ENCODE peak calls at places on chromosomes 5 and 9, in five cellular contexts. T is K562, A is hepatocyte, N is A549, W is fibroblast of lung. C is an unnamed sample.

GRCh38 chr5:125311743-125312142 is 565.3 kb upstream of the ZNF608 start:
- DNase-seq in W (peak), A (no peak), N (peak), T (no peak), C (no peak)

GRCh38 chr9:122347348-122348287 is 23.2 kb upstream of the PTGS1 start:
- DNase-seq in N (peak), A (peak), W (peak), T (no peak), C (no peak)

GRCh38 chr5:163221581-163221980 is 215.8 kb upstream of the CCNG1 start:
- DNase-seq in N (no peak), T (no peak), W (no peak), A (no peak), C (no peak)

GRCh38 chr9:115291841-115292240 is 173.9 kb upstream of the TNC start:
- DNase-seq in T (no peak), N (no peak), A (peak), W (peak), C (no peak)

GRCh38 chr9:136994885-136995224 is 1.5 kb downstream of the CLIC3 start:
- DNase-seq in T (no peak), A (no peak), N (no peak), W (no peak), C (no peak)

GRCh38 chr5:3104446-3105047 is 353.1 kb upstream of the IRX2 start:
- DNase-seq in W (no peak), T (no peak), N (no peak), A (no peak), C (no peak)

GRCh38 chr5:79802995-79803394 is 113.4 kb downstream of the CMYA5 start:
- DNase-seq in A (no peak), W (no peak), T (no peak), N (no peak), C (no peak)

GRCh38 chr9:114084282-114085073 is 6.4 kb upstream of the AMBP start:
- DNase-seq in N (no peak), A (no peak), T (no peak), W (no peak), C (no peak)

GRCh38 chr5:96252596-96252995 is 180.5 kb downstream of the PCSK1 start:
- DNase-seq in W (peak), A (no peak), N (no peak), T (no peak), C (no peak)

GRCh38 chr9:83959061-83959460 is 21.0 kb downstream of the HNRNPK start:
- DNase-seq in N (peak), T (no peak), A (peak), W (peak), C (no peak)

GRCh38 chr5:59479084-59479483 is 414.4 kb downstream of the PDE4D start:
- DNase-seq in N (no peak), T (no peak), A (no peak), W (no peak), C (no peak)

GRCh38 chr5:65359981-65360380 is 121.7 kb downstream of the ADAMTS6 start:
- DNase-seq in T (no peak), A (no peak), N (no peak), W (peak), C (no peak)

GRCh38 chr9:128027166-128027539 is 40.0 kb downstream of the NAIF1 start:
- DNase-seq in N (no peak), T (no peak), W (no peak), A (no peak), C (no peak)

DNA sequence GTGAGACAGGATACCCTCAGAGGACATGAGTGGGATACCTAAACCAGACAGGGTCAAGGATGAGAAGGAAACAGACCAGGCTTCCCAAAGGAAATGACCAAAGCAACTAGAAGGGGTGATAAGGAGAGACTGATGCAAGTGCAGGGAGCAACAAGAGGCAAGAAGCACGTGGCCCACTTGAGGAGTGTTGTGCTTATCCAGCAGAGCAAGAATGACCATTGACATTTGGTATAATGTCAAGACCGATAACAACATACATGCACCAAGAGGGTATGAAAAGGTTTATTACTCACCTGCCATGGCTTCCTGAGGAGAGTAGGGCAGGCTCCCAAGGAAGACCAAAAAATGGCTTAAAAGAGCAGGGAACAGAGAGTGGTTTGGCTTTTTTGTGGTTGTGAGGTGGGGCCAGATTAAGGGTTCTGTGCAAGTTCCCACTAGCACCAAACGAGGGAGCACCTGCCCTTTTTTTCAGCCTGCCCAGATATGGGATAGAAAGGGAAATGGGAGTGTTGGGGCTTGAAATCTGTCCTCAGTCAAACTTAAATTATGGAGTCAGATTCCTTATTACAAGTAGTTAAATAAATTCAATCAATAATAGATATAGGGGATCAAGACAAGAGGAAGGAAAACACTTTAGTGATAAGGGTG is 513.6 kb downstream of the RASEF start:
- DNase-seq in A (no peak), T (no peak), N (no peak), W (no peak), C (no peak)
- TF ChIP-seq CTCF in A (no peak), T (no peak), N (no peak), W (no peak), C (no peak)

GRCh38 chr5:131473731-131474130 is 161.3 kb downstream of the RAPGEF6 start:
- DNase-seq in N (no peak), T (no peak), A (no peak), W (no peak), C (no peak)

DNA sequence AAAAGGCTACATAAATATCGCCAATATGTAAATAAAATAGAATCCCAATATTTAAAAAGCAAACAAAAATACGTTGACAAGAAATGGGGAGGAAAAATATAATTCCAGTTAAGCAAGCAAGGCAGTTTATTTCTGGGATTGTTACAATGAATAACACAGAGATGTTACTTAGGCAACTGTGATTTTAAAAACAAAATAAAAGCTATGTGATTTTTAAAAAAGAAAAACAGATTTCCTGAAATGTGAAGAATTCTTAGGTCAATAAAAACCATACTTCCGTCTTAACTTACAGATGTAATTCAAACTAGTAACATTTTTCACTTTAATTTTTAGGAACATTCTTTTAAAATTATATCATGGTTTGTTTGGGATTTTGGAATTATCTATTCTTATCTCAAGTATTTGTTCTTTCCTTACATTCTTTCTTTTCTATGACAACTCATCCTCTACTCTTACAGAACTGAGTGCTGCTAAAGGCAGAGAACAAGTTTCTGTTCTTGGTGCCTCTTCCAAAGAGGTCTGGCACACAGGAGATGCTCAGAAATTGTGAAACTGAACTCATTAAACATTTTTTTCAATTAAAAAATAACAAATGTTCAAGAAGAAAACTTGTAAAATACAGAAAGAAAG is 159.5 kb downstream of the RAPGEF6 start:
- DNase-seq in T (no peak), W (no peak), A (no peak), N (no peak), C (no peak)
- H3K4me2 ChIP-seq in T (no peak), W (no peak), A (no peak), N (no peak), C (no peak)

GRCh38 chr5:140260089-140260656 is 42.7 kb downstream of the PFDN1 start:
- DNase-seq in N (no peak), T (no peak), W (no peak), A (no peak), C (no peak)

GRCh38 chr5:140262221-140262620 is 40.7 kb downstream of the PFDN1 start:
- DNase-seq in T (no peak), N (no peak), W (no peak), A (no peak), C (no peak)

GRCh38 chr5:140262839-140263238 is 40.1 kb downstream of the PFDN1 start:
- DNase-seq in A (no peak), T (no peak), N (no peak), W (no peak), C (no peak)

GRCh38 chr5:140259509-140259908 is 43.4 kb downstream of the PFDN1 start:
- DNase-seq in A (no peak), W (no peak), T (no peak), N (no peak), C (no peak)

GRCh38 chr5:140261403-140262171 is 41.3 kb downstream of the PFDN1 start:
- DNase-seq in A (peak), W (peak), T (peak), N (peak), C (no peak)
- TF ChIP-seq CTCF in A (no peak), W (no peak), T (no peak), N (no peak), C (no peak)

DNA sequence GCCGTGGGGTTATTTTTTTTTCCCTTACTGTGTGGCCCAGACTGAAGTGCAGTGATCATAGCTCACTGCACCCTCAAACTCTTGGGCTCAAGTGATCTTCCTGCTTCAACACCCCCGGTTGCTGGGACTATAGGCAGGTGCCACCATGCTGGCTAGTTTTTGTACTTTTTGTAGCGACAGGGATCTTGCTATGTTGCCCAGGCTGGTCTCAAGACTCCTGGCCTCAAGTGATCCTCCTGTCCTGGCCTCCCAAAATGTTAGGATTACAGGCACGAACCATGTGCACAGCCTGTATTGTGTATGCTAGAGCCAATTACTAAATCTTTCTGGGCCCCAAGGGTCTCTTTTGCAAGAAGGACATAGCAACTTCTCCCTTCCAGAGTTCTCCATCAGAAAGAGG is 23.1 kb downstream of the GALNT10 start:
- DNase-seq in A (no peak), W (no peak), T (no peak), N (no peak), C (no peak)
- H3K4me2 ChIP-seq in A (no peak), W (no peak), T (no peak), N (peak), C (no peak)

DNA sequence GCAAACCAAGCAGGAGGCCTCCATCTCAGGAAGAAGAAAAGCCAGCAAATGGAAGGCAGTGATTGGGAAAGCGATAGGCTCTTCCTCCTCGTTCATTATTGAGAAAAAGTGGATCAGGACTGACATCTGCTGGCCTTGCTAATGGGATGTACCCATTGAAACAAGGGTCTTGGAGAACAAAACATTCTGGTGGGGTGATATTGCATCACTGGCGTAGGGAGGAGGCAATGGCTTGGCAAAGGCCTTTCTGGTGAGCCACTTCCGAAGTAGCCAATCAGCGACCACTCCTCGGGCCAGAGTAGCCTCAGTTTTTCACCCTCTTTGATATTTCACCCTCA is 86.7 kb upstream of the NFIB start:
- DNase-seq in W (peak), T (peak), A (peak), N (peak), C (no peak)
- TF ChIP-seq CTCF in W (peak), T (peak), A (peak), N (peak), C (no peak)

C was measured in MM.1S.